ENCODE peak calls at places on chromosomes 2 and 18, in seven cellular contexts. N, K, D, V, H, J and B are unnamed samples.

GRCh38 chr2:26840937-26841610 is 6.9 kb upstream of the DPYSL5 start:
- DNase-seq in N (peak), K (no peak), D (no peak), V (peak), H (no peak), J (no peak), B (no peak)

GRCh38 chr2:158670292-158670691 is 124.8 kb upstream of the DAPL1 start:
- DNase-seq in N (no peak), K (no peak), D (no peak), V (no peak), H (no peak), J (no peak), B (no peak)

GRCh38 chr2:134280231-134280630 is 26.4 kb downstream of the MGAT5 start:
- DNase-seq in N (no peak), K (no peak), D (no peak), V (no peak), H (no peak), J (no peak), B (no peak)

GRCh38 chr2:49255325-49256023 is 101.2 kb upstream of the FSHR start:
- DNase-seq in N (no peak), K (no peak), D (no peak), V (no peak), H (no peak), J (no peak), B (no peak)

GRCh38 chr2:171086352-171087290 is 74.1 kb downstream of the TLK1 start:
- DNase-seq in N (no peak), K (no peak), D (no peak), V (peak), H (peak), J (peak), B (no peak)

GRCh38 chr2:240820607-240821428 is 799 bp upstream of the KIF1A start:
- DNase-seq in N (no peak), K (no peak), D (no peak), V (no peak), H (peak), J (no peak), B (no peak)

GRCh38 chr2:162057426-162057825 is 16.6 kb downstream of the DPP4 start:
- DNase-seq in N (no peak), K (no peak), D (no peak), V (peak), H (no peak), J (no peak), B (no peak)

GRCh38 chr2:3449106-3449505 is 69.6 kb downstream of the TRAPPC12 start:
- DNase-seq in N (no peak), K (no peak), D (no peak), V (no peak), H (no peak), J (no peak), B (no peak)

GRCh38 chr2:104826016-104826415 is 27.9 kb upstream of the POU3F3 start:
- DNase-seq in N (no peak), K (no peak), D (no peak), V (no peak), H (no peak), J (no peak), B (no peak)

GRCh38 chr2:137659616-137660015 is 304.7 kb upstream of the HNMT start:
- DNase-seq in N (no peak), K (no peak), D (no peak), V (no peak), H (no peak), J (peak), B (no peak)

GRCh38 chr2:186853871-186854435 is 5.0 kb upstream of the ZSWIM2 start:
- DNase-seq in N (no peak), K (no peak), D (no peak), V (no peak), H (no peak), J (no peak), B (no peak)

GRCh38 chr2:71505086-71505769 is 51.9 kb downstream of the DYSF start:
- DNase-seq in N (no peak), K (no peak), D (no peak), V (no peak), H (no peak), J (no peak), B (peak)

GRCh38 chr2:98911376-98912154 is 24.5 kb downstream of the CRACDL start:
- DNase-seq in N (peak), K (no peak), D (peak), V (peak), H (no peak), J (no peak), B (peak)

GRCh38 chr18:48852292-48852691 is 98.5 kb downstream of the SMAD7 start:
- DNase-seq in N (no peak), K (no peak), D (no peak), V (no peak), H (no peak), J (no peak), B (no peak)

GRCh38 chr2:128644745-128645256 is 326.1 kb upstream of the HS6ST1 start:
- DNase-seq in N (peak), K (no peak), D (no peak), V (no peak), H (peak), J (no peak), B (peak)

GRCh38 chr2:211127501-211127900 is 571.1 kb downstream of the CPS1 start:
- DNase-seq in N (no peak), K (no peak), D (no peak), V (no peak), H (no peak), J (no peak), B (no peak)

GRCh38 chr2:62974999-62975398 is 75.6 kb upstream of the OTX1 start:
- DNase-seq in N (no peak), K (no peak), D (no peak), V (no peak), H (no peak), J (no peak), B (no peak)

GRCh38 chr2:46810195-46810594 is 105.4 kb downstream of the MCFD2 start:
- DNase-seq in N (no peak), K (no peak), D (no peak), V (no peak), H (no peak), J (no peak), B (no peak)

GRCh38 chr2:233691443-233692433 is 952 bp upstream of the UGT1A6 start:
- DNase-seq in N (peak), K (no peak), D (no peak), V (no peak), H (no peak), J (peak), B (no peak)

GRCh38 chr2:239013670-239013960 is 165.7 kb downstream of the TWIST2 start:
- DNase-seq in N (no peak), K (no peak), D (no peak), V (no peak), H (no peak), J (no peak), B (no peak)

GRCh38 chr2:99337931-99338580 is 867 bp downstream of the EIF5B start:
- DNase-seq in N (no peak), K (no peak), D (no peak), V (peak), H (no peak), J (no peak), B (no peak)